ENCODE peak calls at places on chromosomes 6 and 20, in seven cellular contexts. F is mesenchymal stem cell, A is neuronal stem cell, V is IMR-90, U is H9, H is H1, X is trophoblast cell. N is an unnamed sample.

GRCh38 chr20:43389839-43390626 is 67.7 kb upstream of the SRSF6 start:
- DNase-seq in X (peak; percentile 46), H (no peak), V (no peak), A (peak; percentile 26), U (peak; percentile 67), F (no peak), N (no peak)

GRCh38 chr20:63735859-63736718 is at the start of gene LIME1:
- DNase-seq in F (no peak), X (no peak), H (no peak), A (no peak), U (peak; percentile 33), V (no peak), N (no peak)

GRCh38 chr6:129206761-129207330 is 323.9 kb downstream of the LAMA2 start:
- DNase-seq in V (no peak), U (no peak), F (no peak), X (no peak), A (no peak), H (no peak), N (no peak)

GRCh38 chr20:60921021-60921622 is 330.9 kb upstream of the CDH4 start:
- DNase-seq in F (no peak), U (peak; percentile 51), H (no peak), A (no peak), V (peak; percentile 8), X (peak; percentile 58), N (peak; percentile 7)

GRCh38 chr20:51525241-51526104 is 17.0 kb downstream of the NFATC2 start:
- DNase-seq in A (no peak), X (no peak), F (no peak), V (no peak), U (no peak), H (no peak), N (no peak)

GRCh38 chr6:40343887-40344565 is 243.1 kb downstream of the LRFN2 start:
- DNase-seq in A (peak; percentile 39), U (peak; percentile 22), X (no peak), F (no peak), H (no peak), V (no peak), N (no peak)

GRCh38 chr6:152085533-152085932 is 278.1 kb downstream of the ESR1 start:
- DNase-seq in A (no peak), U (no peak), X (no peak), V (peak; percentile 24), H (no peak), F (peak; percentile 30), N (no peak)

GRCh38 chr6:98937351-98937750 is 10.4 kb downstream of the FBXL4 start:
- DNase-seq in X (no peak), H (no peak), V (no peak), A (no peak), U (no peak), F (no peak), N (no peak)

GRCh38 chr6:111162504-111162903 is 75.2 kb downstream of the SLC16A10 start:
- DNase-seq in U (no peak), V (no peak), A (no peak), H (no peak), F (no peak), X (no peak), N (peak; percentile 38)

GRCh38 chr20:58511364-58511763 is 3.8 kb downstream of the APCDD1L start:
- DNase-seq in X (peak; percentile 82), H (no peak), A (no peak), F (peak; percentile 60), V (peak; percentile 83), U (no peak), N (no peak)

GRCh38 chr20:1803216-1804128 is 91.7 kb upstream of the SIRPA start:
- DNase-seq in F (peak; percentile 68), U (peak; percentile 81), A (peak; percentile 76), H (peak; percentile 73), V (peak; percentile 60), X (peak; percentile 63), N (peak; percentile 82)

GRCh38 chr20:37521091-37521771 is at the start of gene NNAT:
- DNase-seq in F (peak; percentile 22), A (peak; percentile 60), X (no peak), V (no peak), U (peak; percentile 25), H (no peak), N (peak; percentile 59)

GRCh38 chr6:111980168-111980567 is 73.7 kb upstream of the CCN6 start:
- DNase-seq in A (no peak), H (no peak), X (no peak), U (no peak), F (no peak), V (peak; percentile 73), N (no peak)

GRCh38 chr6:5151295-5151954 is 66.3 kb downstream of the PPP1R3G start:
- DNase-seq in H (no peak), U (no peak), A (no peak), F (no peak), X (no peak), V (no peak), N (no peak)

GRCh38 chr20:18514127-18514526 is 6.4 kb downstream of the SEC23B start:
- DNase-seq in X (no peak), U (no peak), A (no peak), F (no peak), V (no peak), H (no peak), N (no peak)

GRCh38 chr20:21101453-21102251 is 4.5 kb downstream of the LINC00237 start:
- DNase-seq in U (peak; percentile 75), V (no peak), F (no peak), X (peak; percentile 24), A (no peak), H (no peak), N (peak; percentile 91)

GRCh38 chr6:13724174-13724573 is 12.5 kb upstream of the RANBP9 start:
- DNase-seq in H (no peak), U (no peak), F (no peak), A (no peak), X (peak; percentile 42), V (no peak), N (peak; percentile 13)

GRCh38 chr6:44126320-44127149 is 717 bp downstream of the MRPL14 start:
- DNase-seq in V (peak; percentile 82), X (peak; percentile 65), H (no peak), A (peak; percentile 49), U (peak; percentile 62), F (peak; percentile 93), N (peak; percentile 89)

GRCh38 chr6:160431231-160431630 is 83.1 kb downstream of the SLC22A3 start:
- DNase-seq in X (peak; percentile 6), A (no peak), V (peak; percentile 85), U (no peak), H (no peak), F (no peak), N (no peak)

DNA sequence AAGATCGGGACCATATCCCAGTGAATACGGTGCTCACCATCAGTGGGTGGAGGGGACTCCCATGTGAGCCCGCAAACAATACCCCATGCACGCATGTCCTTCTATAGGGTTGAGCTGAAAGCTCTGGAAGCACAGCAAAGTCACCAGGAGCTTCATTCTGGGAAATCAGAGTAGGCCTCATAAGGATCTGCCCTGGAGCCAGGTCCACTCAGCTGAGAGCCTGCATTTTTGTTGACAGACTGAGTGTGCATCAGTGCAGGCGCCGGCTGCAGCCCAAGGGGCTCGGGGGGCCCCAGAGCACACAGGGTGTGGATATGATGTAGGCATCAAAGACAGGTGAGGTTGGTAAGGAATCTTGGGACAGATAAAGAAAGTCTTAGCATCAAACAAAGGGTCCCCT is 79.8 kb upstream of the CD93 start:
- DNase-seq in X (no peak), H (no peak), F (no peak), V (no peak), U (no peak), A (no peak), N (no peak)
- H3K18ac ChIP-seq in X (no peak overlapping the region), H (no peak overlapping the region), F (no peak overlapping the region), V (no peak overlapping the region), U (no peak overlapping the region), A (no peak overlapping the region), N (no peak overlapping the region)

GRCh38 chr6:307874-308273 is 15.6 kb downstream of the DUSP22 start:
- DNase-seq in F (no peak), V (no peak), X (no peak), A (no peak), H (no peak), U (no peak), N (no peak)

GRCh38 chr6:308307-308706 is 16.0 kb downstream of the DUSP22 start:
- DNase-seq in A (no peak), U (no peak), V (no peak), X (no peak), F (no peak), H (no peak), N (no peak)

GRCh38 chr6:307065-307814 is 15.0 kb downstream of the DUSP22 start:
- DNase-seq in H (no peak), V (no peak), A (no peak), F (no peak), U (no peak), X (no peak), N (no peak)

GRCh38 chr6:309947-310346 is 17.7 kb downstream of the DUSP22 start:
- DNase-seq in U (no peak), A (no peak), X (no peak), V (no peak), F (no peak), H (no peak), N (no peak)

DNA sequence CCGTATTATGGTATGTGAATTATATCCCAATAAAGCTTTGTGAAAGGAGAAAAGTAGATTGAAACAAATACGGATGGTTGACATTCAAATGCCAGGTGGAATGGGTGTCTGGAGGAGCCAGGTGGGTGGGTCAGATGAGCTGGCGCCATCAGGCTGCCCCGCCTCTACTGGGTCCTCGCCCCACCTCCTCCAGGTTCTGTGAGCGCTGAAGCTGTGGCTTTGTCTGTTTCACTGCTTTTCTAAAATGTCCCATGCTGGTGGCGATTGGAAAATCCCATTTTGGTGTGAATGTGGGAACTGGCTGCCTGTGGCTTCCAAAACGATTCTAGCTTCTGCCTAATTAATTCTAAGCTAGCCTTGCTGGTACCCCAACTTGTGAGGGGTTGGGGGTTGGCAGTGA is 16.5 kb downstream of the DUSP22 start:
- DNase-seq in X (no peak), F (no peak), H (no peak), V (no peak), A (no peak), U (no peak), N (no peak)
- H3K18ac ChIP-seq in X (no peak overlapping the region), F (no peak overlapping the region), H (no peak overlapping the region), V (no peak overlapping the region), A (no peak overlapping the region), U (no peak overlapping the region), N (no peak overlapping the region)

GRCh38 chr6:143765422-143766184 is 77.5 kb upstream of the LTV1 start:
- DNase-seq in H (no peak), V (no peak), F (no peak), U (no peak), X (no peak), A (no peak), N (no peak)
- H3K18ac ChIP-seq in H (no peak overlapping the region), V (no peak overlapping the region), F (no peak overlapping the region), U (no peak overlapping the region), X (no peak overlapping the region), A (no peak overlapping the region), N (no peak overlapping the region)

DNA sequence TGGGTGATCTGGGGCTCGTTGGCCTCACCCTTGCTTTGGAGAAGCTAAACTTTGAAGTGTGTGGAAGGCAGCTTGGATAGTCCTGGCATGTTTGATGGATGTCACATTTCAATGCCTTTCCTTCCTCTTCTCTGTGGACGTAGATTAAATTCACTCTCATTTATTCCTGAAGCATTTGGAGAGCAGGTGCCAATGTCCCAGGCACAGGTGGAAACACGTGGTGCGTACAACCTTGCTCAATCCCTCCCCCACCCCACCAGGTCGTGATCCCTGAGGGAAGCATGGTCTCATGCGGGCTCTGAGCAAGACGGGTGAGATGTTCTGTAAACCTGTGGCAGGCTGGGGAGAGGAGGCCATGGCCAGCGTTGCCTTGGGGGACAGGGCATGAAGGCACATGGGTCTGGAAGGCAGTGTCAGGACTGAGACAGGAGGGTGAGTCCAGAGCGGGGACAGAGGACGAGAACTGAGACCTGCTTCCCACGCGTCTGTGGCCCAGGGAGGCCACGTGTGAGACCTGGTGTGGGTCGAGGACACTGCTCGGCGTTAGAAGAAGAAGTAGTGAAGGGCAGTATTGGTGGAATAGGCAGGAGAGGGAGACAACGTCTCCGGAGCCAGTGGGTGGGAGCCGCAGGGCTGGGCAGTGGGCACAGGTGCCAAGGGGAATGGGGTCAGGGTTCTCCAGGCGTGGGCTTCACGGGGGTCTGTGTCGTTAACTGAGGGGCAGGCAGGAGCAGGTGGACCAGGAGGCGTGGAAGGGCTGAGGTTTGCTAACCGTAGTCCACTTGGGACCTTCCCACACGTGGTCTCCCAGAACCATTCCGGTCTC is 34.4 kb downstream of the SMOC2 start:
- DNase-seq in V (no peak), F (no peak), X (no peak), A (no peak), H (no peak), U (no peak), N (no peak)
- H3K18ac ChIP-seq in V (no peak overlapping the region), F (no peak overlapping the region), X (no peak overlapping the region), A (peak overlapping the region; percentile 66), H (no peak overlapping the region), U (no peak overlapping the region), N (no peak overlapping the region)

N was measured in mesendoderm.